ENCODE peak calls at places on chromosomes 12 and 14, in seven cellular contexts. L is suprapubic skin, T is uterus, W is left ventricle myocardium inferior, E is GM12878, Y is upper lobe of right lung, U is adipocyte. D is an unnamed sample.
A peak's percentile ranks its signal among the peaks of the same experiment; 100 is the strongest.

GRCh38 chr12:40915172-40915571 is 222.9 kb downstream of the CNTN1 start:
- DNase-seq in L (no peak), T (no peak), W (no peak), E (no peak), Y (no peak), U (no peak), D (no peak)

GRCh38 chr14:35221462-35221861 is 70.7 kb upstream of the PSMA6 start:
- DNase-seq in L (no peak), T (no peak), W (no peak), E (no peak), Y (no peak), U (no peak), D (no peak)

GRCh38 chr14:41986726-41987125 is 380.1 kb downstream of the LRFN5 start:
- DNase-seq in L (no peak), T (no peak), W (no peak), E (no peak), Y (no peak), U (no peak), D (no peak)

GRCh38 chr14:105065280-105066228 is at the start of gene GPR132:
- DNase-seq in L (peak; percentile 77), T (no peak), W (peak; percentile 44), E (peak; percentile 93), Y (peak; percentile 73), U (no peak), D (peak; percentile 60)

GRCh38 chr14:99779751-99780150 is 13.5 kb upstream of the EML1 start:
- DNase-seq in L (no peak), T (no peak), W (no peak), E (no peak), Y (no peak), U (no peak), D (no peak)

GRCh38 chr12:65781681-65782269 is 42.5 kb upstream of the HMGA2 start:
- DNase-seq in L (no peak), T (no peak), W (no peak), E (no peak), Y (no peak), U (no peak), D (no peak)

GRCh38 chr14:22819191-22819988 is 4.2 kb upstream of the SLC7A7 start:
- DNase-seq in L (no peak), T (no peak), W (peak; percentile 55), E (no peak), Y (peak; percentile 67), U (peak; percentile 91), D (no peak)

GRCh38 chr12:109387425-109388166 is 39.9 kb downstream of the MYO1H start:
- DNase-seq in L (peak; percentile 66), T (no peak), W (no peak), E (no peak), Y (no peak), U (peak; percentile 77), D (peak; percentile 4)

GRCh38 chr14:55051426-55052258 is at the start of gene MAPK1IP1L:
- DNase-seq in L (peak; percentile 95), T (peak; percentile 95), W (peak; percentile 89), E (peak; percentile 63), Y (peak; percentile 96), U (peak; percentile 95), D (peak; percentile 91)

GRCh38 chr12:4355843-4356327 is 23.6 kb downstream of the FGF23 start:
- DNase-seq in L (no peak), T (no peak), W (no peak), E (no peak), Y (no peak), U (peak; percentile 4), D (peak; percentile 23)

GRCh38 chr12:32305163-32305562 is 94.2 kb upstream of the FGD4 start:
- DNase-seq in L (no peak), T (no peak), W (no peak), E (no peak), Y (no peak), U (peak; percentile 58), D (no peak)

GRCh38 chr12:93741741-93742085 is 64.5 kb downstream of the CRADD start:
- DNase-seq in L (no peak), T (no peak), W (no peak), E (no peak), Y (no peak), U (peak; percentile 51), D (no peak)

GRCh38 chr12:53502983-53503728 is 2.1 kb downstream of the TARBP2 start:
- DNase-seq in L (peak; percentile 62), T (no peak), W (no peak), E (no peak), Y (peak; percentile 62), U (no peak), D (no peak)

GRCh38 chr14:77580964-77581505 is 35.4 kb downstream of the SPTLC2 start:
- DNase-seq in L (no peak), T (no peak), W (no peak), E (peak; percentile 66), Y (no peak), U (peak; percentile 87), D (no peak)

GRCh38 chr12:25629341-25629740 is 76.3 kb upstream of the LMNTD1 start:
- DNase-seq in L (no peak), T (no peak), W (no peak), E (no peak), Y (no peak), U (no peak), D (no peak)

GRCh38 chr14:24986206-24986893 is 63.6 kb downstream of the STXBP6 start:
- DNase-seq in L (no peak), T (no peak), W (peak; percentile 28), E (no peak), Y (no peak), U (no peak), D (no peak)

GRCh38 chr14:70822706-70823185 is 13.4 kb upstream of the MAP3K9 start:
- DNase-seq in L (no peak), T (peak; percentile 22), W (peak; percentile 43), E (no peak), Y (peak; percentile 68), U (peak; percentile 70), D (no peak)

GRCh38 chr12:131869871-131870418 is 24.5 kb upstream of the ULK1 start:
- DNase-seq in L (no peak), T (no peak), W (no peak), E (no peak), Y (no peak), U (peak; percentile 52), D (no peak)

GRCh38 chr14:28759658-28760313 is 6.8 kb upstream of the FOXG1 start:
- DNase-seq in L (no peak), T (no peak), W (no peak), E (no peak), Y (no peak), U (no peak), D (no peak)

GRCh38 chr14:35122696-35123387 is 490 bp downstream of the PRORP start:
- DNase-seq in L (no peak), T (no peak), W (no peak), E (no peak), Y (no peak), U (peak; percentile 19), D (peak; percentile 52)

GRCh38 chr12:24553259-24553658 is 395.6 kb downstream of the BCAT1 start:
- DNase-seq in L (no peak), T (no peak), W (no peak), E (no peak), Y (no peak), U (no peak), D (no peak)

GRCh38 chr12:95201056-95201670 is 16.1 kb downstream of the FGD6 start:
- DNase-seq in L (no peak), T (no peak), W (no peak), E (no peak), Y (no peak), U (peak; percentile 39), D (no peak)

GRCh38 chr12:19031032-19031431 is 98.5 kb upstream of the PLEKHA5 start:
- DNase-seq in L (no peak), T (no peak), W (no peak), E (no peak), Y (no peak), U (peak; percentile 80), D (no peak)

GRCh38 chr12:123398177-123398916 is 14.4 kb downstream of the KMT5A start:
- DNase-seq in L (no peak), T (peak; percentile 52), W (peak; percentile 61), E (no peak), Y (no peak), U (no peak), D (no peak)

GRCh38 chr12:53738834-53739284 is 11.6 kb upstream of the CALCOCO1 start:
- DNase-seq in L (no peak), T (no peak), W (no peak), E (no peak), Y (no peak), U (no peak), D (no peak)

GRCh38 chr12:2319747-2320146 is 267.0 kb downstream of the CACNA1C start:
- DNase-seq in L (no peak), T (no peak), W (peak; percentile 39), E (no peak), Y (no peak), U (peak; percentile 60), D (no peak)
- H3K4me1 ChIP-seq in L (peaks cover 5% of the 10 kb centered on the region), T (peaks cover 6% of the 10 kb centered on the region), W (peaks cover 94% of the 10 kb centered on the region), E (no peaks in the 10 kb centered on the region), Y (peaks cover 21% of the 10 kb centered on the region), U (peaks cover 35% of the 10 kb centered on the region), D (no peaks in the 10 kb centered on the region)

DNA sequence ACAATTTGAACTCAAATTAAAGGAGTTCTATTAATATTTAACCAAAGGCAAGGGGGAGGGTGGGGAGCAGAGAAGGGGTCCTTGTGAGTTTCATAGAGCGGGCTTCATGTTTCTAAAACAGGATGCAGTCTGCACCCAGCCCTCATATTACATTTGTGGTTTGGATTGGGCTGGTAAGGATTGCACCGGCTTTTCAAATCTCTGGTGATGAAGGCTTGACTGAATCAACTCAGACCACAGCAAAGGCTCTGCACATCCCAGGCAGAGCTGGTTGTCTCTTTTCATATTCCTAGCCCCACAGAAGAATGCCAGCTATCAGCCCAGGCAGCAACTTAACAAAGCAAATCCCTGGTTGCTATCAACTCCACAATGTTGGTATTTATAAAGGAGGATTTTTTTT is 1221.4 kb downstream of the VRK1 start:
- DNase-seq in L (no peak), T (no peak), W (no peak), E (no peak), Y (no peak), U (no peak), D (no peak)
- H3K4me1 ChIP-seq in L (no peaks in the 10 kb centered on the region), T (no peaks in the 10 kb centered on the region), W (no peaks in the 10 kb centered on the region), E (no peaks in the 10 kb centered on the region), Y (no peaks in the 10 kb centered on the region), U (no peaks in the 10 kb centered on the region), D (no peaks in the 10 kb centered on the region)

GRCh38 chr12:124548854-124549378 is 18.5 kb downstream of the NCOR2 start:
- DNase-seq in L (peak; percentile 89), T (peak; percentile 66), W (no peak), E (no peak), Y (peak; percentile 75), U (peak; percentile 80), D (peak; percentile 92)

GRCh38 chr12:124550123-124551089 is 17.0 kb downstream of the NCOR2 start:
- DNase-seq in L (no peak), T (peak; percentile 25), W (no peak), E (no peak), Y (no peak), U (peak; percentile 33), D (no peak)

GRCh38 chr12:124547626-124548025 is 19.8 kb downstream of the NCOR2 start:
- DNase-seq in L (no peak), T (no peak), W (no peak), E (no peak), Y (no peak), U (no peak), D (no peak)

GRCh38 chr12:124551268-124552144 is 15.9 kb downstream of the NCOR2 start:
- DNase-seq in L (peak; percentile 79), T (peak; percentile 37), W (peak; percentile 68), E (no peak), Y (peak; percentile 86), U (peak; percentile 67), D (no peak)

GRCh38 chr12:124549629-124550028 is 17.8 kb downstream of the NCOR2 start:
- DNase-seq in L (no peak), T (peak; percentile 19), W (no peak), E (no peak), Y (no peak), U (no peak), D (peak; percentile 65)
- H3K4me1 ChIP-seq in L (peaks cover 78% of the 10 kb centered on the region), T (peaks cover 35% of the 10 kb centered on the region), W (peaks cover 83% of the 10 kb centered on the region), E (peaks cover 89% of the 10 kb centered on the region), Y (peaks cover 78% of the 10 kb centered on the region), U (peaks cover 58% of the 10 kb centered on the region), D (peaks cover 53% of the 10 kb centered on the region)

GRCh38 chr12:104567832-104568490 is 111.2 kb downstream of the CHST11 start:
- DNase-seq in L (no peak), T (no peak), W (no peak), E (no peak), Y (no peak), U (no peak), D (peak; percentile 13)
- H3K4me1 ChIP-seq in L (no peaks in the 10 kb centered on the region), T (no peaks in the 10 kb centered on the region), W (peaks cover 16% of the 10 kb centered on the region), E (peaks cover 43% of the 10 kb centered on the region), Y (peaks cover 15% of the 10 kb centered on the region), U (peaks cover 12% of the 10 kb centered on the region), D (no peaks in the 10 kb centered on the region)

D was measured in adrenal gland.